ENCODE peak calls at places on chromosomes 7 and 10, in four cellular contexts. F, N, B and U are unnamed samples.

GRCh38 chr10:99598781-99599481 is 21.3 kb downstream of the SLC25A28 start:
- DNase-seq in N (no peak), B (no peak), F (no peak), U (no peak)

GRCh38 chr10:23373156-23373555 is 28.6 kb upstream of the C10orf67 start:
- DNase-seq in F (no peak), N (no peak), B (no peak), U (no peak)

GRCh38 chr7:43199761-43200160 is 87.3 kb downstream of the HECW1 start:
- DNase-seq in N (no peak), F (no peak), B (no peak), U (no peak)

GRCh38 chr7:130273081-130273699 is 6.5 kb downstream of the CPA2 start:
- DNase-seq in F (no peak), N (no peak), B (no peak), U (no peak)

GRCh38 chr10:86365346-86366032 is 1.1 kb downstream of the GRID1 start:
- DNase-seq in F (no peak), B (no peak), N (no peak), U (no peak)

GRCh38 chr7:140506788-140507464 is 27.6 kb upstream of the MKRN1 start:
- DNase-seq in F (no peak), N (no peak), B (no peak), U (no peak)

GRCh38 chr7:64630496-64630895 is 35.4 kb upstream of the ZNF107 start:
- DNase-seq in F (peak; percentile 80), B (peak; percentile 48), N (no peak), U (peak; percentile 47)

GRCh38 chr10:126302831-126303230 is 85.4 kb downstream of the ADAM12 start:
- DNase-seq in F (no peak), N (no peak), B (no peak), U (no peak)

GRCh38 chr7:36639826-36640225 is 84.5 kb downstream of the AOAH start:
- DNase-seq in B (no peak), F (no peak), N (no peak), U (no peak)

GRCh38 chr7:28046035-28046434 is 134.6 kb downstream of the JAZF1 start:
- DNase-seq in F (no peak), B (no peak), N (no peak), U (no peak)

GRCh38 chr7:141838581-141838980 is 2.7 kb downstream of the PRSS37 start:
- DNase-seq in F (no peak), N (no peak), B (peak; percentile 60), U (no peak)
- TF ChIP-seq GABPA in F (no peak), N (no peak), B (no peak), U (no peak)

GRCh38 chr10:97190452-97190851 is 4.7 kb upstream of the SLIT1 start:
- DNase-seq in N (no peak), F (no peak), B (no peak), U (no peak)

GRCh38 chr10:97184971-97185325 is 811 bp downstream of the SLIT1 start:
- DNase-seq in N (no peak), F (no peak), B (no peak), U (no peak)

GRCh38 chr10:97185326-97186058 is at the start of gene SLIT1:
- DNase-seq in B (no peak), F (no peak), N (no peak), U (peak; percentile 79)

GRCh38 chr10:97186911-97187310 is 1.2 kb upstream of the SLIT1 start:
- DNase-seq in N (no peak), B (no peak), F (no peak), U (no peak)

GRCh38 chr10:97188234-97188847 is 2.6 kb upstream of the SLIT1 start:
- DNase-seq in N (no peak), B (no peak), F (no peak), U (no peak)
- TF ChIP-seq MXI1 in N (no peak), B (no peak), F (no peak), U (no peak)

GRCh38 chr10:35362701-35363350 is 26.5 kb downstream of the CCNY start:
- DNase-seq in B (no peak), F (no peak), N (no peak), U (no peak)
- TF ChIP-seq GABPA in B (no peak), F (no peak), N (no peak), U (no peak)

DNA sequence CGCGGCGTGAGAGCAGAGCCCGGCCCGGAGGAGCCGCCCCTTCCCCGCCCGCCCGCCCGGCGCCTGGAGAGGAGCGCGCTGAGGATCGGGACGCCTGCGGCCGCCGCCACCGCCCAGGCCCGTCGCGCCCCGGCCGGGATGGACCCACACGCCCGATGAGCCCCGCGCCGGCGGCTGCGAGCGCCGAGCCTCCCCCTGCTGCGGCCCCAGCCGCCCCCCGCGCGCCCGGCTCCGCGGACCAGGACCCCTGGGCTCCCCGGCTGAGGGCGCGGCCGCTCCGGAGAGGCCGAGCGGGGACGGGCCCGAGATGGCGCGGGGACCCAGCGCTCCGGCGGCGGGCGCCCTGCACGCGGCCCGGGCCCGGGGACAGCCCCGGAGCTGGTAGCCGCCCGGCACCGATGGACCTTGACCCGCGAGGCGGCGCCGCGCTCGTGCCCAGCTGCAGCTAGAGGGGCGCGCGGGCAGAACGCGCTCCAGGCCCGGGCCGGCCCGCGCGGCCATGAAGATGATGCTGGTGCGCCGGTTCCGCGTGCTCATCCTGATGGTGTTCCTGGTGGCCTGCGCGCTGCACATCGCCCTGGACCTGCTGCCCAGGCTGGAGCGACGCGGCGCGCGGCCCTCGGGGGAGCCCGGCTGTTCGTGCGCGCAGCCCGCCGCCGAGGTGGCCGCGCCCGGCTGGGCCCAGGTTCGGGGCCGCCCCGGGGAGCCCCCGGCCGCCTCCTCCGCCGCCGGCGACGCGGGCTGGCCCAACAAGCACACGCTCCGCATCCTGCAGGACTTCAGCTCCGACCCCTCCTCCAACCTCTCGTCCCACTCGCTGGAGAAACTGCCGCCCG is 548 bp downstream of the FAM20C start:
- DNase-seq in N (no peak), B (no peak), F (no peak), U (peak; percentile 79)
- TF ChIP-seq MXI1 in N (no peak), B (no peak), F (no peak), U (no peak)